ENCODE peak calls at places on chromosomes 1 and 21, in eight cellular contexts. Q is testis, U is BE2C, K is transverse colon, J is HCT116, N is PC-9, E is kidney, Y is IMR-90. S is an unnamed sample.

GRCh38 chr1:29518183-29518835 is 282.0 kb downstream of the PTPRU start:
- DNase-seq in U (no peak), Y (no peak), Q (peak), E (no peak), K (no peak), J (no peak), N (no peak), S (no peak)

GRCh38 chr1:17636612-17637011 is 97.1 kb downstream of the ARHGEF10L start:
- DNase-seq in Y (peak), K (no peak), J (no peak), E (no peak), U (no peak), Q (no peak), N (peak), S (peak)

GRCh38 chr1:53560572-53561487 is 101.6 kb downstream of the DMRTB1 start:
- DNase-seq in E (peak), J (no peak), Q (no peak), U (no peak), N (no peak), K (peak), Y (peak), S (no peak)

GRCh38 chr1:214027498-214027897 is 39.7 kb downstream of the PROX1 start:
- DNase-seq in K (no peak), Y (no peak), Q (no peak), N (no peak), U (no peak), E (no peak), J (no peak), S (no peak)

GRCh38 chr1:16173447-16174260 is 17.8 kb upstream of the EPHA2 start:
- DNase-seq in Y (peak), J (peak), N (peak), E (peak), Q (no peak), K (peak), U (peak), S (peak)

GRCh38 chr1:219905524-219905923 is 22.8 kb downstream of the SLC30A10 start:
- DNase-seq in U (no peak), N (no peak), Y (no peak), Q (no peak), J (no peak), K (no peak), E (no peak), S (no peak)

GRCh38 chr21:30206551-30207251 is 9.2 kb downstream of the CLDN8 start:
- DNase-seq in N (peak), U (no peak), Y (no peak), J (no peak), E (no peak), K (no peak), Q (no peak), S (peak)

GRCh38 chr21:16072692-16073091 is 342.9 kb downstream of the USP25 start:
- DNase-seq in K (no peak), E (no peak), U (no peak), Q (no peak), Y (peak), J (no peak), N (no peak), S (peak)

GRCh38 chr21:43771199-43771675 is 4.9 kb downstream of the CSTB start:
- DNase-seq in Q (no peak), J (no peak), E (no peak), N (no peak), U (no peak), K (no peak), Y (no peak), S (no peak)

GRCh38 chr21:42016364-42016985 is 6.3 kb upstream of the ZBTB21 start:
- DNase-seq in E (no peak), Y (no peak), K (no peak), J (no peak), Q (no peak), N (no peak), U (no peak), S (no peak)

GRCh38 chr1:68954841-68955240 is 458.0 kb upstream of the DEPDC1 start:
- DNase-seq in U (no peak), J (no peak), Y (no peak), K (no peak), E (no peak), N (no peak), Q (no peak), S (peak)

GRCh38 chr1:28365864-28366263 is 3.7 kb upstream of the PHACTR4 start:
- DNase-seq in J (no peak), U (no peak), Q (no peak), Y (no peak), N (peak), E (no peak), K (peak), S (no peak)

GRCh38 chr1:15510611-15511405 is 13.2 kb downstream of the CASP9 start:
- DNase-seq in Q (no peak), U (no peak), N (no peak), J (no peak), Y (peak), E (no peak), K (no peak), S (no peak)

GRCh38 chr1:182235952-182236650 is 155.5 kb downstream of the GLUL start:
- DNase-seq in N (peak), Y (peak), J (peak), E (no peak), U (no peak), Q (no peak), K (peak), S (peak)

GRCh38 chr1:165434264-165434663 is 10.7 kb downstream of the RXRG start:
- DNase-seq in U (no peak), Q (no peak), J (no peak), E (no peak), K (no peak), N (no peak), Y (no peak), S (no peak)

GRCh38 chr1:197467881-197468280 is 199.8 kb downstream of the CRB1 start:
- DNase-seq in U (no peak), E (no peak), J (no peak), K (no peak), N (no peak), Q (no peak), Y (peak), S (peak)

GRCh38 chr1:70284366-70284765 is 63.2 kb downstream of the SRSF11 start:
- DNase-seq in U (no peak), K (no peak), Q (no peak), J (no peak), N (no peak), Y (no peak), E (no peak), S (no peak)

GRCh38 chr1:153617677-153618076 is 1.6 kb upstream of the S100A14 start:
- DNase-seq in E (peak), J (peak), Q (no peak), K (peak), N (no peak), U (peak), Y (no peak), S (peak)

GRCh38 chr1:81453971-81454370 is 346.8 kb upstream of the ADGRL2 start:
- DNase-seq in Q (no peak), U (no peak), N (no peak), J (no peak), K (no peak), E (no peak), Y (no peak), S (no peak)

GRCh38 chr1:230568008-230568407 is 74.3 kb upstream of the COG2 start:
- DNase-seq in N (no peak), U (peak), K (peak), J (peak), Y (peak), E (no peak), Q (no peak), S (peak)

GRCh38 chr1:118947003-118947765 is 41.0 kb downstream of the TBX15 start:
- DNase-seq in Y (no peak), N (no peak), Q (no peak), E (no peak), U (no peak), K (no peak), J (no peak), S (no peak)

GRCh38 chr1:220113136-220113695 is 19.3 kb downstream of the IARS2 start:
- DNase-seq in Q (no peak), U (peak), Y (peak), J (no peak), N (no peak), E (no peak), K (no peak), S (peak)

GRCh38 chr1:25954371-25954938 is 43.4 kb downstream of the PAFAH2 start:
- DNase-seq in U (no peak), E (no peak), Q (no peak), Y (peak), K (no peak), N (no peak), J (no peak), S (no peak)

GRCh38 chr1:179867493-179868330 is 9.9 kb downstream of the TOR1AIP2 start:
- DNase-seq in E (no peak), Y (peak), Q (peak), J (no peak), K (peak), U (peak), N (no peak), S (peak)

GRCh38 chr1:107525146-107525545 is 384.3 kb downstream of the NTNG1 start:
- DNase-seq in Y (no peak), J (no peak), N (no peak), E (no peak), K (no peak), U (no peak), Q (no peak), S (no peak)

GRCh38 chr1:29519108-29519507 is 282.8 kb downstream of the PTPRU start:
- DNase-seq in Q (peak), U (no peak), K (no peak), E (no peak), N (no peak), Y (no peak), J (no peak), S (no peak)

GRCh38 chr1:236451796-236452373 is 57.8 kb downstream of the EDARADD start:
- DNase-seq in Y (no peak), E (no peak), N (no peak), J (peak), K (peak), U (peak), Q (peak), S (no peak)

GRCh38 chr1:76141898-76142297 is 67.4 kb downstream of the ST6GALNAC3 start:
- DNase-seq in Q (no peak), J (no peak), K (no peak), E (no peak), Y (no peak), U (no peak), N (no peak), S (no peak)

GRCh38 chr1:92749024-92749634 is 35.8 kb downstream of the EVI5 start:
- DNase-seq in U (peak), Q (peak), E (no peak), N (peak), K (peak), J (peak), Y (peak), S (peak)

GRCh38 chr1:90763506-90763905 is 46.4 kb upstream of the BARHL2 start:
- DNase-seq in N (no peak), Y (no peak), E (no peak), U (no peak), K (no peak), Q (no peak), J (no peak), S (no peak)

GRCh38 chr1:243596441-243597183 is 253.4 kb downstream of the AKT3 start:
- DNase-seq in U (no peak), Q (no peak), J (no peak), N (no peak), K (no peak), E (no peak), Y (peak), S (peak)

GRCh38 chr1:58136502-58136901 is 410.0 kb downstream of the OMA1 start:
- DNase-seq in N (no peak), Q (no peak), K (no peak), U (no peak), E (no peak), J (no peak), Y (no peak), S (no peak)

GRCh38 chr1:82565546-82565945 is 764.8 kb downstream of the ADGRL2 start:
- DNase-seq in Y (peak), U (no peak), E (no peak), Q (no peak), N (no peak), K (no peak), J (peak), S (peak)

GRCh38 chr1:44103270-44104131 is 15.1 kb upstream of the KLF17 start:
- DNase-seq in J (peak), Y (no peak), Q (peak), E (no peak), K (no peak), N (no peak), U (no peak), S (no peak)

GRCh38 chr1:160642281-160642644 is 4.6 kb downstream of the SLAMF1 start:
- DNase-seq in U (no peak), Q (no peak), Y (no peak), K (no peak), E (no peak), N (no peak), J (no peak), S (no peak)
- H3K4me3 ChIP-seq in U (no peak), Q (no peak), Y (no peak), K (no peak), E (no peak), N (no peak), J (no peak), S (no peak)

DNA sequence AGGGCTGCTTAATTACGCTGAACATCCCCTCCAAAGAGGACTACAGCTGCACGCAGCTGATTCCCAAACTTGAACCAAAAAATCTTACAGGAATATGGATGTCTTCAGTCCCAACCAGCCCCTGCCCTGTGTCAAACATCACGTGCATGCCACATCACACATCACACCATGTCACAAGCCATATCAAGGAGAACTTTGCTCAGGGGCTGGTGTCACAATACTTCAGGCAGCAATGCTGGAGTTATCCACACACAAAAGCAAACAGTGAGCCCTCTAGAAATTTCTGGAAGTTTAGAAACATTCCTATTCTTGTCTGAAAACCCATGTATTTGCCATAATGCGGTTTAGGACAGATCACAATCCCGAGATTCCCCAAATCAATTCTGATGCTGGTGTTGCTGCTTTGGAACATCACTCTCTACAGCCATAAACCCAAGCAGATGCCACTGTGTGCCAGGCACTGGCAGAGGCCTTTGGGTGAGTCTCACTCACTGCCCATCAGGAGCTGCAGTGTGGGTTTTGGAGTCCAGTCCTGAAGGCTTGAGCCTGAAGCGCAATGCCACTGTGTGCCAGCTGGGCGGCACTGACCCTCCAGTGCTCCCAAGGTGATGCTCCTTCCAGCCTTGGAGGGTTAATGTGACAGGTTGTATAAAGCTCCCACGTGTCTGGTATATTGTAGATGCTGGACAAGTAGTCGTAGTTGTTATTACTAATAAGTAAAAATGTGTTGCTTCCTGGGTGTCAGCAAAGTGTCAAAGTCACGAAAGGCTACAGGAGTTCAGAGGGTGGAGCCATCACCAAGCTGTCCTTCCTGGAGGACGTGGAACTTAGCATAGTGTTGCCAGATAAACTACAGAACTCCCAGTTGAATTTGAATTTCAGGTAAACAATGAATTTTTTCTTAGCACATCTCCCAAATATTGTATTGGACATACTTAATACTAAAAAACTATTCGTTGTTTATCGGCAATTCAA is 20.1 kb upstream of the EFNA1 start:
- DNase-seq in J (no peak), Y (no peak), N (no peak), U (no peak), Q (no peak), K (no peak), E (no peak), S (no peak)
- TF ChIP-seq CTCF in J (peak), Y (no peak), N (no peak), U (no peak), Q (no peak), K (no peak), E (no peak), S (no peak)

GRCh38 chr1:169072945-169073725 is 33.4 kb upstream of the ATP1B1 start:
- DNase-seq in N (no peak), Q (no peak), K (peak), U (no peak), Y (no peak), E (no peak), J (no peak), S (no peak)

GRCh38 chr1:169081503-169082123 is 24.9 kb upstream of the ATP1B1 start:
- DNase-seq in Q (no peak), E (no peak), J (no peak), K (no peak), N (no peak), U (no peak), Y (no peak), S (no peak)

DNA sequence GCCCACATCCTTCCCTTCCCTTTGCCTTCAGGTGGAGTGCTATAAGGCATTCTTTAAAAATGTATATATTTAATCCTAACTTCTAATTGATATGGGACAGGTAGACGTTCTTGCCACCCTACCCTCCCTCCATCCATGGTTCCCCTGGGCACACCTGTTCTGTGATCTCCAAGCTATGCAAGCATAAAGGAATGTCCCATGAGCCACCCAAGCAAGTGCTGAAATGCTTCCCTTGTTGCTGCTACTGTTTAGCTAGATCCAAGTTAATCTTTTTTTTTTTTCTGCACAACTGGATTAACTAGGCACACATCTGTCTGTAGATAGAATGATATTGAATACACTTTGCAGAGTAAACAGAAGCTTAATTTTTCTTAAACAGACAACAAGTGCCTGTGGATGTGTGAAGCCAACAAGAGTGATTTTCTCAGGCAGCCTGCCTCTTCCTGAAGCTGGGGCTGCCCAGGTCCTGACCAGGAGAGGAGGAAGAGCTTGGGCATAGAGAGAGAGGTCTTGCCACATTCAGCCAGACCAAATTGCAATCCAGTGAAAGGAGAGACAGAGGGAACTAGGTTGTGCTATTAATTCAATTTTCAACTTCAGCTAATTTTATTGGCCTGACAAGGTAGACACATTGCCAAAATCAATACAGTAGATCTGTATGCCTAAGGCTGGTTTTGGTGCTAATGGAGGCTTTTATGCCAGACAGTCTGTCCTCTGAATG is 28.2 kb upstream of the ATP1B1 start:
- DNase-seq in J (no peak), N (no peak), K (no peak), Y (no peak), E (no peak), Q (no peak), U (peak), S (no peak)
- H3K4me3 ChIP-seq in J (no peak), N (no peak), K (no peak), Y (no peak), E (no peak), Q (no peak), U (no peak), S (no peak)

GRCh38 chr1:207811920-207812720 is 60.3 kb downstream of the CD46 start:
- DNase-seq in Y (peak), J (no peak), U (peak), Q (peak), E (peak), K (no peak), N (no peak), S (no peak)
- TF ChIP-seq CTCF in Y (peak), J (no peak), U (peak), Q (no peak), E (peak), K (peak), N (peak), S (peak)

DNA sequence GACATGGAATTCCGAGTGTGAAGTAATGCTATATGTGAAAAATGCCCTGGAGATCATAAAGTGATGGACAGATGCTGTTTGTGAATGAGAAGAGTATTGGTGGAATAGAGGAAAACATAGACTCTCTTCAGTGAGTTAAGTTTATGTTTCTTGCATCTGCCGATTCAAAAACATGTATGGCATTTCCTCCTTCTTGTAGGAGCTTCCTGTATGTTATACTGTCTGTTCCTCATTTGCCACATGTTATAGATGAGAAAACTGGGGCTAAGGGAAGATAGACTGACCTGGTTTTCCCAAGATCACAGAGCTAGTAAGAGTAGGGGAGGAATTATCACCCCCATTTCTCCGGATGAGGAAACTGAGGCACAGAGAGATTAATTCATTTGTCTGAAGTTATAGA is 41.1 kb upstream of the IL20 start:
- DNase-seq in J (no peak), U (no peak), Y (peak), Q (no peak), N (no peak), E (no peak), K (no peak), S (no peak)
- H3K4me3 ChIP-seq in J (no peak), U (no peak), Y (no peak), Q (no peak), N (no peak), E (no peak), K (no peak), S (no peak)

GRCh38 chr1:64246294-64246917 is 43.0 kb downstream of the UBE2U start:
- DNase-seq in N (no peak), U (no peak), Q (no peak), K (no peak), J (no peak), E (no peak), Y (peak), S (peak)

GRCh38 chr1:64242895-64243756 is 39.7 kb downstream of the UBE2U start:
- DNase-seq in U (no peak), Q (no peak), Y (peak), E (no peak), J (peak), N (no peak), K (no peak), S (peak)

GRCh38 chr1:64243757-64244080 is 40.3 kb downstream of the UBE2U start:
- DNase-seq in Q (no peak), Y (no peak), N (no peak), K (no peak), U (peak), J (no peak), E (no peak), S (no peak)

GRCh38 chr1:64248065-64248464 is 44.6 kb downstream of the UBE2U start:
- DNase-seq in E (no peak), K (no peak), J (no peak), Y (no peak), N (no peak), U (no peak), Q (no peak), S (no peak)

DNA sequence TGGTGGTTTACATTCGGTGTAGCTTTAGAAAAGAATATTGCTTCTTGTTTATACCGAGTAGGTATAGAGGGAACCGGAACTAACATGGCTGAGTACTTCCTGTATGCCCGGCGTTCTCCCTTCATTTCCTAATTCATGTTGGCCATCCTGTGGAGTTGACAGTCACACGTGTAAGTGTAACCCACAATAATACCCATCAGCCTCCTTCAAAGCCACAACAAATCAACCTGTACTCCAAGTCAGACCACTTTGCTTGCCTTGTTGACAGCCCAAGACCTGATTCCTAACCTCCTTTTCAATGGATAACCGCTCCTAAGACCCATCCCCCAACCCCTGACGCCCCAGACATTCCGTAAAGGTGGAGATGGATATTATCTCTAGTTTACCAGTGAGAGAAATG is 42.1 kb downstream of the UBE2U start:
- DNase-seq in K (no peak), Y (no peak), N (no peak), E (no peak), J (no peak), U (no peak), Q (peak), S (no peak)
- TF ChIP-seq CTCF in K (no peak), Y (no peak), N (no peak), E (no peak), J (no peak), U (no peak), Q (no peak), S (no peak)